ENCODE peak calls at places on chromosomes 2 and 18, in ten cellular contexts. G, B, I, V, O, X, T, Q, P and S are unnamed samples.

GRCh38 chr2:203797363-203798111 is 70.0 kb upstream of the CTLA4 start:
- DNase-seq in Q (no peak), V (no peak), G (peak; percentile 70), T (no peak), B (no peak), P (no peak), O (no peak), I (peak; percentile 63), X (peak; percentile 69), S (no peak)

GRCh38 chr2:190328748-190329147 is 9.1 kb upstream of the HIBCH start:
- DNase-seq in T (no peak), V (no peak), Q (no peak), B (no peak), I (peak; percentile 33), P (no peak), X (peak; percentile 30), O (no peak), G (no peak), S (no peak)

GRCh38 chr18:65753520-65753919 is 2.7 kb downstream of the CDH7 start:
- DNase-seq in T (no peak), G (peak; percentile 5), B (no peak), V (peak; percentile 23), Q (peak; percentile 85), X (no peak), O (no peak), I (no peak), P (peak; percentile 10), S (peak; percentile 85)

GRCh38 chr2:240512666-240513535 is 44.9 kb downstream of the ANKMY1 start:
- DNase-seq in I (no peak), B (no peak), T (no peak), G (no peak), X (no peak), V (no peak), P (no peak), O (no peak), Q (no peak), S (no peak)

GRCh38 chr2:619964-620363 is 57.2 kb downstream of the TMEM18 start:
- DNase-seq in P (no peak), T (no peak), X (no peak), G (no peak), V (no peak), I (no peak), B (no peak), Q (no peak), O (no peak), S (no peak)

GRCh38 chr2:229342376-229342775 is 71.3 kb upstream of the PID1 start:
- DNase-seq in P (peak; percentile 37), I (no peak), Q (peak; percentile 62), G (peak; percentile 14), V (peak; percentile 39), B (peak; percentile 26), O (no peak), X (peak; percentile 36), T (no peak), S (peak; percentile 70)

GRCh38 chr2:158746488-158746887 is 48.6 kb upstream of the DAPL1 start:
- DNase-seq in X (no peak), Q (no peak), B (no peak), V (no peak), T (no peak), O (no peak), I (no peak), G (no peak), P (no peak), S (no peak)

GRCh38 chr2:163778045-163778753 is 42.4 kb upstream of the FIGN start:
- DNase-seq in O (no peak), B (peak; percentile 15), G (peak; percentile 98), T (no peak), Q (no peak), V (no peak), I (peak; percentile 62), X (peak; percentile 70), P (peak; percentile 86), S (peak; percentile 55)

GRCh38 chr2:150276737-150277136 is 210.7 kb downstream of the RND3 start:
- DNase-seq in B (no peak), Q (no peak), P (no peak), O (no peak), X (no peak), G (no peak), V (no peak), T (no peak), I (no peak), S (no peak)

GRCh38 chr2:150274108-150274507 is 213.4 kb downstream of the RND3 start:
- DNase-seq in V (no peak), G (peak; percentile 50), P (no peak), I (peak; percentile 56), B (no peak), T (no peak), O (no peak), X (peak; percentile 68), Q (no peak), S (no peak)

GRCh38 chr2:150280255-150280654 is 207.2 kb downstream of the RND3 start:
- DNase-seq in O (no peak), B (no peak), I (peak; percentile 87), X (peak; percentile 91), Q (no peak), T (no peak), V (no peak), P (peak; percentile 4), G (peak; percentile 70), S (no peak)

GRCh38 chr2:150282821-150283309 is 204.6 kb downstream of the RND3 start:
- DNase-seq in G (peak; percentile 32), V (no peak), O (no peak), Q (no peak), P (peak; percentile 91), B (no peak), X (peak; percentile 30), T (no peak), I (peak; percentile 28), S (no peak)

GRCh38 chr2:150279673-150280072 is 207.8 kb downstream of the RND3 start:
- DNase-seq in V (no peak), P (no peak), G (no peak), O (no peak), I (no peak), T (no peak), B (no peak), X (peak; percentile 18), Q (no peak), S (no peak)
- H3K27ac ChIP-seq in V (no peak overlapping the region), P (no peak overlapping the region), G (no peak overlapping the region), O (no peak overlapping the region), I (no peak overlapping the region), T (no peak overlapping the region), B (no peak overlapping the region), X (peak overlapping the region; percentile 36), Q (no peak overlapping the region), S (no peak overlapping the region)

DNA sequence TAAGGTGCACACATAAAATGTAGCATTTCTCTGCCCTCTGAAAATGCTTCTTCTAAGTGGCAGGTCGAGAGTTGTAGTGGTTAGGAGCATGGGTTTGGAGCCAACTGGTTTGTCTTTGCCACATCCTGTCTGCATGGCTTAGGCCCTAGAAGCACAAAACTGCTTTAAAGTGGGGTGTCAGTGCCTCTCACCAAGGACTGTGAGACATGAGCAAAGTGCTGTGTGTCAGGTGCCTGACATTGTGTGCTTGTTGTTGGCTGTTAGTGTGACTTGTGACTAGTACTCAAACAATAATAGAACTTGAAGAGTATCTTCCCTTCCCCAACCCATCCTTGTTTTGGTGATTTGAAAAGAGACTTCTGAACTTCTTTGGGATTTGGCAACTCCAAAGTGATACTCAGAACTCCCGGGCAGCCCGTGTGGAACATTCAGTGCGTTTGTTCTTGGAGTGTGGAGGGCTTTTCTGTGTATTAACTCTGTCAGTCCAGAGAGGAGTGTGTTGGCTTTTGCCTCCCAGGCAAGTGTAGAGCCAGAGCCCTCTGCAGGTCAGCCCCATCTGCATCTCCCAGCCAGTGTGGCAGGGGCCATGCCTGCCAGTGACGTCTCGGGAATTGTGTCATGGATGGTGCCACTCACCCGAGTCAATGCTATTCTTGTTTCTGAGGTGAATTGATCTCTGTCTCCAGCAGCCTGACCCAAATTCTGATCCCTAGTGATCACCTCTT is 5.0 kb downstream of the MGAT5 start:
- DNase-seq in G (no peak), Q (no peak), P (no peak), X (no peak), I (no peak), B (no peak), T (peak; percentile 86), O (no peak), V (no peak), S (no peak)
- H3K4me3 ChIP-seq in G (no peak overlapping the region), Q (no peak overlapping the region), P (no peak overlapping the region), X (no peak overlapping the region), I (no peak overlapping the region), B (no peak overlapping the region), T (no peak overlapping the region), O (peak overlapping the region; percentile 17), V (no peak overlapping the region), S (no peak overlapping the region)

GRCh38 chr18:524496-524895 is 24.0 kb upstream of the COLEC12 start:
- DNase-seq in X (peak; percentile 81), B (no peak), Q (no peak), G (peak; percentile 86), P (no peak), V (no peak), I (peak; percentile 78), T (no peak), O (no peak), S (no peak)

GRCh38 chr18:532023-532422 is 31.5 kb upstream of the COLEC12 start:
- DNase-seq in B (no peak), G (no peak), T (no peak), X (no peak), P (no peak), O (no peak), Q (no peak), I (no peak), V (no peak), S (no peak)

GRCh38 chr18:527136-527535 is 26.6 kb upstream of the COLEC12 start:
- DNase-seq in X (no peak), B (no peak), Q (no peak), G (peak; percentile 55), O (no peak), P (no peak), T (no peak), I (peak; percentile 21), V (no peak), S (peak; percentile 38)

GRCh38 chr18:525066-525797 is 24.7 kb upstream of the COLEC12 start:
- DNase-seq in B (no peak), V (no peak), I (peak; percentile 81), T (no peak), O (no peak), X (peak; percentile 88), P (no peak), Q (no peak), G (peak; percentile 83), S (no peak)

DNA sequence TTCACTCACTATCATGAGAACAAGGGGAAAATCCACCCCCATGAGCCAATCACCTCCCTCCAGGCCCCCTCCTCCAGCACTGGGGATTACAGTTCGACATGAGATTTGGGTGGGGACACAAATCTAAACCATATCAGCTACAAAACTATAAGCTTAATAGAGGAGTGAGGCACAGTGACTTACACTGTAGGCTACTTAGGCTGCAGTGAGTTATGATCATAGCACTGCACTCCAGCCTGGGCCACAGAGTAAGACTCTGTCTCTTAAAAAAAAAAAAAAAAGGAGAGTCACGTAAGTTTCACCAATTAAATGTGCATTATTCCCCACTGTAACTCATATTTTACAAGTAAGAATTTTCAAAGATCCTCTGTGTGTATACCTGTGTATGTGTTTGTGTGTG is 26.2 kb upstream of the COLEC12 start:
- DNase-seq in Q (no peak), V (no peak), X (no peak), G (no peak), P (no peak), T (no peak), I (no peak), O (no peak), B (no peak), S (no peak)
- H3K9ac ChIP-seq in Q (no peak overlapping the region), V (no peak overlapping the region), X (no peak overlapping the region), G (no peak overlapping the region), P (no peak overlapping the region), T (no peak overlapping the region), I (no peak overlapping the region), O (no peak overlapping the region), B (no peak overlapping the region), S (no peak overlapping the region)

GRCh38 chr18:5534845-5535244 is 9.0 kb downstream of the EPB41L3 start:
- DNase-seq in Q (no peak), T (no peak), V (no peak), B (no peak), G (peak; percentile 27), P (peak; percentile 27), X (no peak), I (no peak), O (no peak), S (no peak)

GRCh38 chr18:5542393-5543035 is 1.3 kb downstream of the EPB41L3 start:
- DNase-seq in G (peak; percentile 34), T (no peak), V (peak; percentile 20), O (no peak), P (peak; percentile 30), X (peak; percentile 55), I (peak; percentile 26), B (no peak), Q (peak; percentile 51), S (peak; percentile 73)

GRCh38 chr18:5543036-5543671 is 643 bp downstream of the EPB41L3 start:
- DNase-seq in I (no peak), O (no peak), P (peak; percentile 31), T (no peak), B (no peak), G (peak; percentile 17), Q (peak; percentile 70), V (no peak), X (peak; percentile 48), S (peak; percentile 65)

GRCh38 chr18:5537860-5538259 is 5.9 kb downstream of the EPB41L3 start:
- DNase-seq in O (no peak), B (no peak), X (no peak), P (peak; percentile 49), Q (no peak), G (peak; percentile 7), T (no peak), I (no peak), V (no peak), S (no peak)

GRCh38 chr18:5538541-5538940 is 5.3 kb downstream of the EPB41L3 start:
- DNase-seq in G (no peak), P (no peak), T (no peak), O (no peak), I (no peak), X (no peak), B (no peak), V (no peak), Q (peak; percentile 48), S (peak; percentile 75)
- H3K27ac ChIP-seq in G (no peak overlapping the region), P (no peak overlapping the region), T (no peak overlapping the region), O (no peak overlapping the region), I (no peak overlapping the region), X (no peak overlapping the region), B (no peak overlapping the region), V (no peak overlapping the region), Q (no peak overlapping the region), S (no peak overlapping the region)